ENCODE peak calls at places on chromosomes 7 and 10, in ten cellular contexts. Y is heart left ventricle; I is fibroblast of mammary gland; N is upper lobe of right lung; E is HepG2; T is pancreas; A is lung; C is tibial artery; V is ascending aorta; Z is CD8-positive, alpha-beta T cell. Q is an unnamed sample.

GRCh38 chr7:1678571-1679325 is 8.7 kb downstream of the ELFN1 start:
- DNase-seq in N (no peak), V (peak), C (peak), A (no peak), Z (no peak), Y (peak), I (no peak), T (no peak), E (no peak), Q (no peak)

GRCh38 chr10:43203491-43204393 is 63.1 kb downstream of the RASGEF1A start:
- DNase-seq in Z (no peak), I (no peak), C (peak), V (no peak), T (peak), A (no peak), E (no peak), Y (peak), N (peak), Q (no peak)

GRCh38 chr10:88598060-88598459 is 11.5 kb downstream of the LIPJ start:
- DNase-seq in Z (no peak), T (no peak), E (no peak), C (no peak), V (no peak), N (no peak), A (no peak), Y (no peak), I (no peak), Q (no peak)

GRCh38 chr7:47710201-47710935 is 128.5 kb upstream of the TNS3 start:
- DNase-seq in I (no peak), Y (peak), T (no peak), N (no peak), A (no peak), C (no peak), V (no peak), Z (no peak), E (no peak), Q (no peak)

GRCh38 chr7:3117488-3118228 is 74.0 kb upstream of the CARD11 start:
- DNase-seq in C (no peak), V (no peak), N (no peak), Z (no peak), E (no peak), T (peak), Y (no peak), A (no peak), I (no peak), Q (no peak)

GRCh38 chr10:71131096-71131495 is 81.3 kb upstream of the UNC5B start:
- DNase-seq in Z (no peak), T (no peak), C (peak), Y (no peak), V (no peak), A (no peak), E (no peak), N (no peak), I (no peak), Q (no peak)

GRCh38 chr10:61870521-61870895 is 31.0 kb upstream of the ARID5B start:
- DNase-seq in T (no peak), V (no peak), I (no peak), A (no peak), Z (no peak), C (no peak), N (no peak), Y (no peak), E (no peak), Q (no peak)

GRCh38 chr10:21524526-21525366 is 736 bp downstream of the SKIDA1 start:
- DNase-seq in V (no peak), A (no peak), I (peak), N (no peak), C (no peak), Y (no peak), E (peak), Z (no peak), T (no peak), Q (no peak)

GRCh38 chr10:3067045-3067858 is at the start of gene PFKP:
- DNase-seq in I (no peak), A (no peak), Y (peak), T (peak), C (peak), V (no peak), Z (no peak), N (no peak), E (no peak), Q (no peak)

GRCh38 chr7:149005427-149006344 is 22.6 kb downstream of the PDIA4 start:
- DNase-seq in V (no peak), A (peak), T (peak), Y (peak), I (peak), E (peak), Z (peak), N (peak), C (peak), Q (no peak)

GRCh38 chr10:107415446-107415845 is 250.9 kb upstream of the SORCS1 start:
- DNase-seq in Z (no peak), V (no peak), I (no peak), T (no peak), E (no peak), Y (no peak), A (no peak), C (no peak), N (no peak), Q (no peak)

GRCh38 chr7:1555813-1556540 is at the start of gene TMEM184A:
- DNase-seq in V (no peak), N (peak), Y (no peak), A (peak), E (peak), T (peak), C (no peak), I (no peak), Z (no peak), Q (no peak)

GRCh38 chr7:157558875-157559595 is 222.2 kb downstream of the DNAJB6 start:
- DNase-seq in A (no peak), N (peak), Z (no peak), V (no peak), I (no peak), C (peak), Y (no peak), T (no peak), E (peak), Q (no peak)

GRCh38 chr10:121148901-121149300 is 297.7 kb downstream of the WDR11 start:
- DNase-seq in A (no peak), E (no peak), V (no peak), I (no peak), Y (no peak), C (no peak), Z (no peak), T (no peak), N (no peak), Q (no peak)

GRCh38 chr7:150949971-150950491 is 28.1 kb downstream of the KCNH2 start:
- DNase-seq in I (no peak), V (no peak), T (no peak), Z (no peak), C (peak), Y (peak), N (peak), E (no peak), A (no peak), Q (no peak)

GRCh38 chr7:89623018-89623672 is 531.1 kb upstream of the STEAP1 start:
- DNase-seq in V (no peak), N (no peak), I (peak), A (no peak), C (no peak), Z (no peak), Y (no peak), T (no peak), E (peak), Q (peak)

GRCh38 chr7:14579971-14580370 is 322.6 kb downstream of the DGKB start:
- DNase-seq in A (no peak), C (no peak), E (no peak), V (no peak), Y (no peak), T (no peak), N (no peak), Z (no peak), I (no peak), Q (no peak)

GRCh38 chr10:123993534-123994416 is 99.6 kb downstream of the CHST15 start:
- DNase-seq in I (no peak), C (peak), T (no peak), N (peak), A (peak), E (no peak), Y (no peak), Z (no peak), V (no peak), Q (no peak)
- H3K4me3 ChIP-seq in I (no peak), C (no peak), T (no peak), N (no peak), A (no peak), E (peak), Y (no peak), Z (peak), V (no peak), Q (peak)

GRCh38 chr10:51462076-51462779 is 237.2 kb downstream of the CSTF2T start:
- DNase-seq in Z (no peak), E (no peak), I (peak), T (no peak), N (no peak), V (no peak), Y (no peak), A (no peak), C (no peak), Q (no peak)
- H3K4me3 ChIP-seq in Z (no peak), E (no peak), I (no peak), T (no peak), N (no peak), V (peak), Y (no peak), A (no peak), C (no peak), Q (no peak)

GRCh38 chr7:127581716-127582115 is 3.7 kb downstream of the GCC1 start:
- DNase-seq in V (no peak), C (no peak), E (no peak), N (no peak), Y (no peak), I (no peak), T (no peak), A (no peak), Z (no peak), Q (no peak)
- H3K4me3 ChIP-seq in V (no peak), C (no peak), E (peak), N (no peak), Y (no peak), I (no peak), T (no peak), A (no peak), Z (no peak), Q (no peak)

DNA sequence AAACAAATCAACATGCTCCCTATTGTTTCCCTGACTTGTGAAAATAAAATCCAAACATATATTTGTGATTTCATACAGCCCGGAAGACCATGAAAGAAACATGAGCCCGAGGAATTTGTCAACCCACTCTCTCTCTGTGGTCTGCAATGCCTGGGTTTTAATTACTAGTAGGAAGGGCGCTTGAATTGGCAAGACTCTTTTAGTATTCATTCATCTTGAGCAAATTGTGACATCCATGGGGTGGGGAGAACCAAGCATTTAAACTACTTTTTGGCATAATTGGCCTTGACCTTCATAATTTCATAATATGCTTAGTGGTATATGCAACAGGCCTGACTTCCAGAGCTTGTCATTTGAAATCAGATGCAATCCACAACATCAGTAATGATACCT is 142.4 kb upstream of the BMPER start:
- DNase-seq in Z (no peak), E (no peak), I (no peak), C (no peak), V (no peak), A (no peak), Y (no peak), T (no peak), N (no peak), Q (no peak)
- H3K4me3 ChIP-seq in Z (no peak), E (no peak), I (no peak), C (no peak), V (no peak), A (no peak), Y (no peak), T (no peak), N (no peak), Q (no peak)

GRCh38 chr7:93592588-93593266 is 18.2 kb upstream of the CALCR start:
- DNase-seq in A (no peak), C (no peak), V (no peak), Y (no peak), T (no peak), Z (no peak), N (no peak), E (no peak), I (no peak), Q (no peak)
- H3K4me3 ChIP-seq in A (no peak), C (no peak), V (no peak), Y (no peak), T (no peak), Z (no peak), N (no peak), E (no peak), I (no peak), Q (no peak)

GRCh38 chr10:6187278-6187677 is 15.5 kb upstream of the PFKFB3 start:
- DNase-seq in C (no peak), N (no peak), V (no peak), Z (no peak), I (no peak), A (no peak), T (no peak), E (no peak), Y (no peak), Q (no peak)

GRCh38 chr10:6195376-6195775 is 7.4 kb upstream of the PFKFB3 start:
- DNase-seq in E (no peak), Z (no peak), T (no peak), N (peak), C (peak), I (peak), V (no peak), A (no peak), Y (no peak), Q (no peak)

GRCh38 chr10:6194291-6194690 is 8.4 kb upstream of the PFKFB3 start:
- DNase-seq in N (no peak), Y (no peak), T (no peak), A (no peak), E (no peak), V (no peak), I (no peak), C (no peak), Z (no peak), Q (no peak)

GRCh38 chr10:6191569-6191968 is 11.2 kb upstream of the PFKFB3 start:
- DNase-seq in N (peak), T (no peak), V (no peak), E (no peak), Y (no peak), I (no peak), A (no peak), C (no peak), Z (no peak), Q (no peak)

GRCh38 chr10:6191147-6191546 is 11.6 kb upstream of the PFKFB3 start:
- DNase-seq in Y (no peak), C (no peak), N (peak), I (no peak), A (no peak), Z (no peak), T (no peak), V (no peak), E (no peak), Q (no peak)
- H3K4me3 ChIP-seq in Y (no peak), C (no peak), N (no peak), I (no peak), A (no peak), Z (no peak), T (no peak), V (no peak), E (no peak), Q (no peak)

GRCh38 chr10:95963202-95963991 is 55.6 kb downstream of the CC2D2B start:
- DNase-seq in Y (no peak), C (no peak), I (no peak), E (no peak), A (no peak), N (no peak), T (no peak), V (no peak), Z (no peak), Q (no peak)
- H3K4me3 ChIP-seq in Y (no peak), C (no peak), I (no peak), E (no peak), A (no peak), N (no peak), T (no peak), V (no peak), Z (peak), Q (no peak)

GRCh38 chr7:127954371-127954770 is 76.9 kb downstream of the LRRC4 start:
- DNase-seq in Z (no peak), Y (no peak), C (no peak), I (no peak), A (no peak), T (no peak), E (no peak), N (no peak), V (no peak), Q (no peak)
- H3K4me3 ChIP-seq in Z (no peak), Y (no peak), C (no peak), I (no peak), A (no peak), T (no peak), E (no peak), N (no peak), V (no peak), Q (no peak)

DNA sequence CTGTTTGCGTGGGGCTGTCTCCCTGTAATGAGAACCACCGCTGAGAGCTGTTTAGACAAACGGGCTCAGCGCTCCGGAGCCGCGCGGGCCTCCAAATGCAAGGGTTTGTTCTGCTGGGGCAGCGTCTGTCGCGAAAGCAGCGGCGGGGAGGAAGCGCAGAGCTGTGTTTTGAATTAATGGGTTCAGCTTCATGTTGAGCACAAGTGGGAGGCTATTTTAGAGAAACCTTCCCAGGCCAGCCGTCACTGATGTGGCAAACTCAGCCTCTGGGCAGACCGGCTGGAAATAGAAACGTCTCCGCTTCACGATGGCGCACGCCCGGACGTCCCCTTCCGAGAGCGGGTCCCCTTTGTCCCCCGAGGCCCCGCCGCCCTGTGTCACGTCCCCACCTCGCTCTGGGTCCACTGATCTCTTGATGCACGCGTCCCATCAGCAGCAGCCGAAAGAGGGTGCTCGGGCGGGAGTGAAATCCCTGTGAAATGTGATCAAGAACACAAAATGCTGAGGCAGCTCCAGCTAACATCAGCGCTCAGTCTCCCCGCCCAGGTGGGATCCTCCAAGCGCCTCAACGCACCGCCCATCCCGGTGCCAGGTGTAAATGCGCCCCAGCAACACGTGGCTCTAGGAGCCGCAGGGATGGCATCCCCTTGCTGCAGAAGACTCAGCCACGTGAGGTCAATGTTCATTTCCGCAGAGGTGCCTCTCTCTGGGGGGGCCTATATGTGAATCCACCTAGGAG is 44.9 kb downstream of the BAMBI start:
- DNase-seq in C (peak), Y (peak), V (no peak), A (no peak), N (peak), E (no peak), Z (no peak), I (peak), T (peak), Q (no peak)
- H3K4me3 ChIP-seq in C (peak), Y (peak), V (peak), A (no peak), N (peak), E (peak), Z (no peak), I (peak), T (no peak), Q (peak)